ENCODE peak calls at places on chromosomes 16 and 17, in four cellular contexts. One of them, this sample, is unnamed.
A peak's percentile ranks its signal among the peaks of the same experiment; 100 is the strongest.

GRCh38 chr17:45132569-45133463 is 501 bp upstream of the PLCD3 start:
- DNase-seq in HCT116: peak; percentile 67
- DNase-seq in GM12878: no peak
- DNase-seq in H1: peak; percentile 87
- DNase-seq in this sample: peak; percentile 89

GRCh38 chr17:6568186-6568758 is 11.9 kb upstream of the PITPNM3 start:
- DNase-seq in HCT116: no peak
- DNase-seq in GM12878: no peak
- DNase-seq in H1: peak; percentile 45
- DNase-seq in this sample: no peak

GRCh38 chr17:9468532-9468931 is 107.1 kb downstream of the STX8 start:
- DNase-seq in H1: no peak
- DNase-seq in GM12878: no peak
- DNase-seq in HCT116: no peak
- DNase-seq in this sample: no peak

GRCh38 chr16:87248704-87249103 is 68.5 kb downstream of the C16orf95 start:
- DNase-seq in HCT116: no peak
- DNase-seq in H1: no peak
- DNase-seq in GM12878: no peak
- DNase-seq in this sample: no peak

GRCh38 chr16:88566158-88566557 is 4.0 kb upstream of the ZC3H18 start:
- DNase-seq in HCT116: peak; percentile 34
- DNase-seq in H1: no peak
- DNase-seq in GM12878: no peak
- DNase-seq in this sample: peak; percentile 38

GRCh38 chr17:35731239-35731931 is at the start of gene RASL10B:
- DNase-seq in HCT116: no peak
- DNase-seq in GM12878: no peak
- DNase-seq in H1: peak; percentile 85
- DNase-seq in this sample: peak; percentile 91

GRCh38 chr17:41492771-41493170 is 3.1 kb upstream of the KRT36 start:
- DNase-seq in H1: no peak
- DNase-seq in HCT116: no peak
- DNase-seq in GM12878: no peak
- DNase-seq in this sample: no peak

GRCh38 chr16:29809850-29810698 is 1.9 kb upstream of the PRRT2 start:
- DNase-seq in H1: no peak
- DNase-seq in GM12878: no peak
- DNase-seq in HCT116: no peak
- DNase-seq in this sample: no peak

GRCh38 chr17:80441598-80442304 is 26.8 kb downstream of the ENDOV start:
- DNase-seq in GM12878: no peak
- DNase-seq in HCT116: no peak
- DNase-seq in H1: no peak
- DNase-seq in this sample: no peak

GRCh38 chr16:21156767-21157467 is 1.6 kb upstream of the LDAF1 start:
- DNase-seq in GM12878: no peak
- DNase-seq in H1: peak; percentile 61
- DNase-seq in HCT116: peak; percentile 78
- DNase-seq in this sample: peak; percentile 77

GRCh38 chr17:74690409-74690825 is 22.3 kb downstream of the CD300LF start:
- DNase-seq in H1: no peak
- DNase-seq in HCT116: no peak
- DNase-seq in GM12878: no peak
- DNase-seq in this sample: no peak

GRCh38 chr17:6427284-6427781 is 7.6 kb downstream of the AIPL1 start:
- DNase-seq in H1: no peak
- DNase-seq in HCT116: no peak
- DNase-seq in GM12878: peak; percentile 23
- DNase-seq in this sample: no peak

GRCh38 chr17:78736526-78737079 is 45.5 kb downstream of the CYTH1 start:
- DNase-seq in HCT116: peak; percentile 90
- DNase-seq in H1: no peak
- DNase-seq in GM12878: no peak
- DNase-seq in this sample: peak; percentile 96

GRCh38 chr17:76011951-76012350 is 11.3 kb downstream of the CDK3 start:
- DNase-seq in H1: no peak
- DNase-seq in HCT116: no peak
- DNase-seq in GM12878: no peak
- DNase-seq in this sample: no peak

GRCh38 chr17:76017481-76018339 is 9.4 kb downstream of the EVPL start:
- DNase-seq in GM12878: no peak
- DNase-seq in HCT116: no peak
- DNase-seq in H1: no peak
- DNase-seq in this sample: no peak

GRCh38 chr17:76013377-76013932 is 12.8 kb downstream of the CDK3 start:
- DNase-seq in HCT116: no peak
- DNase-seq in H1: no peak
- DNase-seq in GM12878: no peak
- DNase-seq in this sample: no peak

GRCh38 chr17:76014925-76015261 is 12.2 kb downstream of the EVPL start:
- DNase-seq in H1: no peak
- DNase-seq in HCT116: no peak
- DNase-seq in GM12878: no peak
- DNase-seq in this sample: no peak

DNA sequence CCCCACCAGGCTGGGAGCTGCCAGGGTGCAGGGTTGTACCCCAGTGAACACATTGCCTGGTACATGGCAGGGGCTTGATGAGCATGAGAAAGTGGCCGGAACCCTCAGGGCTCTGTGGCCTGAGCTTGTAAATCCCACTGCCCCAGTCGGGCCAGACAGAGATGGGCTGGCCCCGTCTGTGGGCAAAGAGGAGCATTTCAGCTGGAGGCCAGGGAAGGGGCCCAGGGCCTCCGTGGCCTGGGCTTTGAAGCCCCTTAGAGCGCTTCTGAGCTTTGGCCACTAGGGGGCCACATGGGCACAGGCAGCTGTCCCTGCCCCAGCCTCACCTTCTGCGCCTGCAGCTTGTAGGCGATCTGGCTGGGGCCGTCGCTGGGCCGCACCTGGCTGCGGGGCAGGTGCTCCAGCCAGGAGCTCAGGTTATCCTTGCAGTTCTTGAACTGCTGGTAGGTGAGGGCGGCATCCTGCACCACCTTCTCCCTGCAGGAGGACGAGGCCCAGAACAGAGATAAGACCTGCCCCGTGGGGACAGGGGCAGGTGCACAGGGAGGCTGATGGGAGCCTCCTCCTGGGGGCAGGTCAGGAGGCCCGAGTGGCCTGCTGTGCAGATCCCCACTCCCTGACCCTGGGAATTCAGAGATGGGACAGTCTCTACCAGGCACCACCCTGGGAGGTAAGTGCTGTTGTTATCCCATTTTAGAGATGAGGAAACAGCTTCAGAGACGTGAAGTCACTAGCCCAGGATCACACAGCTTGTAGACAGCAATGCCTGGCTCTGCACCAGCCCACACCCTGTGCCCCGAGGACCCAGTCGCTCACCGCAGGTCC is 12.8 kb downstream of the EVPL start:
- DNase-seq in HCT116: peak; percentile 46
- DNase-seq in GM12878: no peak
- DNase-seq in H1: peak; percentile 89
- DNase-seq in this sample: peak; percentile 82
- TF ChIP-seq JUND in HCT116: no peak
- TF ChIP-seq JUND in GM12878: no peak
- TF ChIP-seq JUND in H1: no peak
- TF ChIP-seq JUND in this sample: no peak

GRCh38 chr16:75987323-75987722 is 261.0 kb upstream of the CPHXL start:
- DNase-seq in H1: no peak
- DNase-seq in GM12878: no peak
- DNase-seq in HCT116: no peak
- DNase-seq in this sample: no peak
- TF ChIP-seq JUND in H1: no peak
- TF ChIP-seq JUND in GM12878: no peak
- TF ChIP-seq JUND in HCT116: no peak
- TF ChIP-seq JUND in this sample: no peak

GRCh38 chr17:82234211-82235055 is 5.6 kb downstream of the SLC16A3 start:
- DNase-seq in HCT116: no peak
- DNase-seq in H1: no peak
- DNase-seq in GM12878: no peak
- DNase-seq in this sample: no peak
- TF ChIP-seq JUND in HCT116: no peak
- TF ChIP-seq JUND in H1: no peak
- TF ChIP-seq JUND in GM12878: no peak
- TF ChIP-seq JUND in this sample: no peak

DNA sequence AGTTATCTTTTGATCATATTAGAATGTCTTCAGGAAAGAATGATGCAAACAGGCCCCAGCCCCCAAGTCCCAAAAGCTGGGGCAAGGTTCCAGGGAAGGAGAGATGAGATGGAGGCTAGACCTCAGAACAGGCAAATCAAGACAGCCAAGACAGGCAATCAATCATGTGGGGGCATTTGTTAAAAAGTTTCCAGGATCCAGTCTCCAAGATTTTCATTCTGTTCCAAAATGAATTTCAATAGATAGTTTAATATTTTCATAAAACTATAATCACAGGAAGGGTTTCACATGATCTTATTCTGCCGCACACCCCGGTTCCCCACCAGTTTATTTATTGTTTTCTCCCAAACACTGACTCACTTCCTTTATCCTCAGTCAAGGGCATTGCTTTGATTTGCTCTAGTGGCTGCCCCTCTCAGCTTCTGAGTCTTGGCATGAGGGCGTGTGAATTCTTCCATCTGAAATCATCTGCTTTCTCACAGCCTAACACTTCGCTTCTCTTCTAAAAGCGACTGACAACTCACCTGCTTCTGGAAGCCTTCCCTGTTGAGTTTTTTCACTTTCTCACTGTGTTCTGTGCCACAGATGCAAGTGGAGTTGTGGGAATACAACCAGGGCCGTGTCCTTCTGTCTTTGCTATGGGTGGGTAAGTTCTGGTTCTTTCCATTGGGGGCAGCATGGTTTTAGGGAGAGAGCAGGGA is 12.2 kb upstream of the TERF2 start:
- DNase-seq in HCT116: peak; percentile 76
- DNase-seq in GM12878: peak; percentile 19
- DNase-seq in H1: peak; percentile 64
- DNase-seq in this sample: no peak
- TF ChIP-seq JUND in HCT116: peak; percentile 83
- TF ChIP-seq JUND in GM12878: no peak
- TF ChIP-seq JUND in H1: no peak
- TF ChIP-seq JUND in this sample: no peak

This sample was measured in T47D.